ENCODE peak calls at places on chromosomes 5 and 9, in seven cellular contexts. H is fibroblast of mammary gland; B is ascending aorta; C is cardiac muscle cell; O is right atrium auricular region; I is pancreas; Q is CD8-positive, alpha-beta T cell. Z is an unnamed sample.
A peak's percentile ranks its signal among the peaks of the same experiment; 100 is the strongest.

GRCh38 chr5:55062039-55062779 is 38.2 kb downstream of the GZMK start:
- DNase-seq in H (no peak), B (no peak), C (no peak), O (no peak), I (no peak), Q (peak; percentile 45), Z (no peak)

GRCh38 chr5:66675369-66675768 is 79.2 kb downstream of the MAST4 start:
- DNase-seq in H (no peak), B (no peak), C (no peak), O (no peak), I (no peak), Q (no peak), Z (no peak)

GRCh38 chr9:94603259-94603776 is 9.7 kb upstream of the FBP2 start:
- DNase-seq in H (peak; percentile 76), B (peak; percentile 72), C (peak; percentile 91), O (peak; percentile 70), I (peak; percentile 88), Q (peak; percentile 64), Z (peak; percentile 68)

GRCh38 chr9:4301971-4302427 is 2.1 kb upstream of the GLIS3 start:
- DNase-seq in H (peak; percentile 100), B (peak; percentile 91), C (peak; percentile 95), O (peak; percentile 82), I (peak; percentile 44), Q (no peak), Z (peak; percentile 95)

GRCh38 chr9:129703121-129703520 is 37.7 kb downstream of the PRRX2 start:
- DNase-seq in H (no peak), B (no peak), C (no peak), O (no peak), I (no peak), Q (no peak), Z (no peak)

GRCh38 chr5:113489299-113489698 is 1.0 kb upstream of the MCC start:
- DNase-seq in H (peak; percentile 99), B (peak; percentile 72), C (peak; percentile 98), O (peak; percentile 68), I (no peak), Q (no peak), Z (peak; percentile 97)

GRCh38 chr9:82080265-82080664 is 91.7 kb downstream of the SPATA31D1 start:
- DNase-seq in H (no peak), B (no peak), C (no peak), O (no peak), I (no peak), Q (no peak), Z (no peak)

GRCh38 chr5:123180178-123180577 is 91.1 kb downstream of the PRDM6 start:
- DNase-seq in H (no peak), B (peak; percentile 89), C (no peak), O (peak; percentile 64), I (no peak), Q (no peak), Z (no peak)

GRCh38 chr9:122402403-122403268 is 31.8 kb downstream of the PTGS1 start:
- DNase-seq in H (peak; percentile 99), B (no peak), C (peak; percentile 99), O (no peak), I (no peak), Q (no peak), Z (peak; percentile 97)

DNA sequence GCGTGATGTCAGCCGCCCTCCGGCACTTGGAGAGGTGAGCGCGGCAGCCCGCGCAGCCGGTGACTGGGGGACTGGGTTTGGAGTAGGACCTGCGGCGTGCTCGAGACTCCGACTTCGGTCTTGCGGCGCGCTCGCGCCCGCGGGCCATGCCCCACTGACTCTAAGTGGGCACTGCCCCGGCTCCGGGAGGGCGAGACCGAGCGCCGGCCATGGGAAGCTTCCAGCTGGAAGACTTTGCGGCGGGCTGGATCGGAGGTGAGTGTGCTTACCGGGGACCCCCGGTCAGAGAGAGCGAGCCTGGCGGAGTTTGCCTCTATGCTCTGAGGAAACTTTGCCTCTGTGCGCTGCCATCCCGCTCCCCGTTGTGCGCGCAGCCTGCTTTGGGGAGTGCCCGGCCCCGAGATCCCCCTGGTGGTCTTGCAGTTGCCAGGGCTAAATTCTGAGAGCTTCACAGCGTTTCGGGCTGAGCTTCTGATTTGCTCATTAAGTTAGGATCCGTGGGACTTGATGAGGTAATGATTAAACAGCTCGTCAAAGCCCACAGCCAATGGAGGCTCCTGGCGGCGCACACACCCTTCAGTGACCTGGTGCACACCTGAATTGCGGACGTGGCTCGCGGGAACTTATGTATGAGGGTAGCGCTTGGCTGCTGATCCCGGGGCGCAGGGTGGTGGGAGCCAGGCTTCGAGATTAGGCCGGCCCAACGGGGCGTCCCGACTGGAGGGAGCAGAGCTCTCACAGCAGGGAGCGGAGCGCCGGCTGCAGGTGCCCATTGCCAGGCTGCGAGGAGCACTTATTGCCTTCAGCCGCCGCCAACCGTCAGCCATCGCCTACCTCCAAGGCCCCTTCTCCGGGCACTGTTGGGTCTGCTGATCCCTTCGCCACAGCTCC is at the start of gene SLC25A48:
- DNase-seq in H (no peak), B (no peak), C (peak; percentile 42), O (no peak), I (peak; percentile 76), Q (no peak), Z (no peak)
- TF ChIP-seq CTCF in H (no peak), B (peak; percentile 42), C (peak; percentile 71), O (peak; percentile 61), I (no peak), Q (no peak), Z (no peak)

GRCh38 chr5:60887096-60887495 is 43.0 kb upstream of the ELOVL7 start:
- DNase-seq in H (no peak), B (no peak), C (no peak), O (no peak), I (no peak), Q (no peak), Z (no peak)

GRCh38 chr5:60888359-60889061 is 44.4 kb upstream of the ELOVL7 start:
- DNase-seq in H (no peak), B (no peak), C (no peak), O (no peak), I (no peak), Q (no peak), Z (no peak)

GRCh38 chr5:60886158-60886557 is 42.1 kb upstream of the ELOVL7 start:
- DNase-seq in H (no peak), B (no peak), C (no peak), O (no peak), I (no peak), Q (no peak), Z (no peak)

GRCh38 chr5:60883229-60883628 is 39.2 kb upstream of the ELOVL7 start:
- DNase-seq in H (peak; percentile 25), B (no peak), C (peak; percentile 20), O (no peak), I (no peak), Q (no peak), Z (peak; percentile 21)
- TF ChIP-seq CTCF in H (peak; percentile 54), B (no peak), C (peak; percentile 42), O (peak; percentile 36), I (peak; percentile 13), Q (no peak), Z (peak; percentile 53)

DNA sequence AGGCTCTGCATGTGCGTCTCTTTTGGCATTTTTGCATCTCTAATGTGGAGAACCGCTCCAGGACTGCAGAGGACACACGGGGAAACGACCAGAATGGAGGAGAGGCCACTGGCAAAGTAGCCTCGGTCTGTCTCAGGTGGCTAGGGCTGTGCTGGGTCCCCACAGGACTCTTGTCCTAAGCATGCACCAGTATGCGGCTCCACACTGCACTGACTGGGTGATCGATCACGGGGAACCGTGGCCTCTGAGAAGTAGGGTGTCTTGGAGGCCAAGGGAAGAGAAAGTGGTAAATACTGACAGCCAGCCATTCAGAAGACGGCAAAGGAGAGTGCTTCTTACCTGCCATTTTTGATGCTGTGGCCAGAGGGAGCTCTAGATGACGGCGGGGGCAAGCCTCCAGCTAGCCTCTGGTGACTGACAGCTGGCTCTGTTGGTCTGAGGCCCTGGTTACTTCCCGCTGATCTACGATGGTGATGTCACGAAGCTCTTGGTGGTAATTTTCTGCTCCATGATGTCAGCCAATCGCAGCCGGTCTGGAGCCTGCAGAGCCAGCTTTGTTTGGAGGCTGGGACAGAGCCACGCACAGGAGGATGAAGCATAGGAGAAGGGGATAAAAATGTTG is 40.4 kb upstream of the GADD45G start:
- DNase-seq in H (no peak), B (no peak), C (peak; percentile 32), O (no peak), I (no peak), Q (no peak), Z (peak; percentile 32)
- TF ChIP-seq CTCF in H (no peak), B (no peak), C (no peak), O (no peak), I (no peak), Q (no peak), Z (peak; percentile 47)

GRCh38 chr5:96327728-96328127 is 105.3 kb downstream of the PCSK1 start:
- DNase-seq in H (no peak), B (no peak), C (no peak), O (no peak), I (no peak), Q (no peak), Z (no peak)
- TF ChIP-seq CTCF in H (no peak), B (no peak), C (no peak), O (no peak), I (no peak), Q (no peak), Z (no peak)

Z was measured in brain microvascular endothelial cell.